ENCODE peak calls at places on chromosomes 1 and 21, in nine cellular contexts. One of them, this sample, is unnamed. For H3K4me1, the result is how much of the 10 kb centered on the place peaks cover.

GRCh38 chr1:226318471-226318870 is 9.5 kb upstream of the LIN9 start:
- DNase-seq in HAP-1: no peak
- DNase-seq in neural progenitor cell: no peak
- DNase-seq in heart right ventricle: no peak
- DNase-seq in PC-9: no peak
- DNase-seq in heart left ventricle: no peak
- DNase-seq in GM23248: no peak
- DNase-seq in gastrocnemius medialis: no peak
- DNase-seq in prostate gland: no peak
- DNase-seq in this sample: no peak

GRCh38 chr1:155012052-155012546 is 9.5 kb downstream of the ZBTB7B start:
- DNase-seq in HAP-1: peak
- DNase-seq in neural progenitor cell: peak
- DNase-seq in heart right ventricle: peak
- DNase-seq in PC-9: no peak
- DNase-seq in heart left ventricle: peak
- DNase-seq in GM23248: peak
- DNase-seq in gastrocnemius medialis: peak
- DNase-seq in prostate gland: peak
- DNase-seq in this sample: peak

GRCh38 chr1:160061376-160062100 is 8.4 kb downstream of the KCNJ10 start:
- DNase-seq in HAP-1: no peak
- DNase-seq in neural progenitor cell: no peak
- DNase-seq in heart right ventricle: no peak
- DNase-seq in PC-9: peak
- DNase-seq in heart left ventricle: no peak
- DNase-seq in GM23248: no peak
- DNase-seq in gastrocnemius medialis: no peak
- DNase-seq in prostate gland: no peak
- DNase-seq in this sample: no peak

GRCh38 chr1:15952317-15953258 is 23.3 kb downstream of the ZBTB17 start:
- DNase-seq in HAP-1: no peak
- DNase-seq in neural progenitor cell: peak
- DNase-seq in heart right ventricle: no peak
- DNase-seq in PC-9: peak
- DNase-seq in heart left ventricle: no peak
- DNase-seq in GM23248: peak
- DNase-seq in gastrocnemius medialis: no peak
- DNase-seq in prostate gland: no peak
- DNase-seq in this sample: peak

GRCh38 chr1:182507685-182508084 is 57.7 kb downstream of the RGSL1 start:
- DNase-seq in HAP-1: no peak
- DNase-seq in neural progenitor cell: no peak
- DNase-seq in heart right ventricle: no peak
- DNase-seq in PC-9: peak
- DNase-seq in heart left ventricle: peak
- DNase-seq in GM23248: no peak
- DNase-seq in gastrocnemius medialis: no peak
- DNase-seq in prostate gland: no peak
- DNase-seq in this sample: no peak

GRCh38 chr1:161196521-161197451 is 2.1 kb downstream of the ADAMTS4 start:
- DNase-seq in HAP-1: no peak
- DNase-seq in neural progenitor cell: peak
- DNase-seq in heart right ventricle: peak
- DNase-seq in PC-9: no peak
- DNase-seq in heart left ventricle: peak
- DNase-seq in GM23248: peak
- DNase-seq in gastrocnemius medialis: no peak
- DNase-seq in prostate gland: no peak
- DNase-seq in this sample: peak

GRCh38 chr1:172537366-172537765 is 4.4 kb downstream of the SUCO start:
- DNase-seq in HAP-1: no peak
- DNase-seq in neural progenitor cell: no peak
- DNase-seq in heart right ventricle: no peak
- DNase-seq in PC-9: no peak
- DNase-seq in heart left ventricle: no peak
- DNase-seq in GM23248: peak
- DNase-seq in gastrocnemius medialis: no peak
- DNase-seq in prostate gland: no peak
- DNase-seq in this sample: no peak

GRCh38 chr1:228341814-228342626 is 64.6 kb downstream of the TRIM11 start:
- DNase-seq in HAP-1: peak
- DNase-seq in neural progenitor cell: no peak
- DNase-seq in heart right ventricle: no peak
- DNase-seq in PC-9: no peak
- DNase-seq in heart left ventricle: peak
- DNase-seq in GM23248: no peak
- DNase-seq in gastrocnemius medialis: no peak
- DNase-seq in prostate gland: no peak
- DNase-seq in this sample: no peak

GRCh38 chr1:78673120-78673519 is 23.5 kb downstream of the IFI44 start:
- DNase-seq in HAP-1: peak
- DNase-seq in neural progenitor cell: peak
- DNase-seq in heart right ventricle: no peak
- DNase-seq in PC-9: no peak
- DNase-seq in heart left ventricle: no peak
- DNase-seq in GM23248: no peak
- DNase-seq in gastrocnemius medialis: no peak
- DNase-seq in prostate gland: no peak
- DNase-seq in this sample: no peak

GRCh38 chr1:39639333-39640130 is at the start of gene HEYL:
- DNase-seq in HAP-1: peak
- DNase-seq in neural progenitor cell: peak
- DNase-seq in heart right ventricle: peak
- DNase-seq in PC-9: peak
- DNase-seq in heart left ventricle: peak
- DNase-seq in GM23248: peak
- DNase-seq in gastrocnemius medialis: peak
- DNase-seq in prostate gland: no peak
- DNase-seq in this sample: no peak

GRCh38 chr1:117562581-117563491 is 43.0 kb upstream of the TENT5C start:
- DNase-seq in HAP-1: no peak
- DNase-seq in neural progenitor cell: no peak
- DNase-seq in heart right ventricle: no peak
- DNase-seq in PC-9: no peak
- DNase-seq in heart left ventricle: no peak
- DNase-seq in GM23248: no peak
- DNase-seq in gastrocnemius medialis: no peak
- DNase-seq in prostate gland: peak
- DNase-seq in this sample: no peak

GRCh38 chr1:85328713-85329376 is 52.4 kb upstream of the BCL10 start:
- DNase-seq in HAP-1: peak
- DNase-seq in neural progenitor cell: no peak
- DNase-seq in heart right ventricle: no peak
- DNase-seq in PC-9: peak
- DNase-seq in heart left ventricle: no peak
- DNase-seq in GM23248: peak
- DNase-seq in gastrocnemius medialis: no peak
- DNase-seq in prostate gland: no peak
- DNase-seq in this sample: peak

GRCh38 chr21:33971492-33972013 is 55.9 kb upstream of the ATP5PO start:
- DNase-seq in HAP-1: no peak
- DNase-seq in neural progenitor cell: peak
- DNase-seq in heart right ventricle: no peak
- DNase-seq in PC-9: no peak
- DNase-seq in heart left ventricle: no peak
- DNase-seq in GM23248: peak
- DNase-seq in gastrocnemius medialis: no peak
- DNase-seq in prostate gland: peak
- DNase-seq in this sample: no peak

GRCh38 chr21:33974513-33975468 is 59.2 kb upstream of the ATP5PO start:
- DNase-seq in HAP-1: no peak
- DNase-seq in neural progenitor cell: no peak
- DNase-seq in heart right ventricle: no peak
- DNase-seq in PC-9: no peak
- DNase-seq in heart left ventricle: no peak
- DNase-seq in GM23248: no peak
- DNase-seq in gastrocnemius medialis: no peak
- DNase-seq in prostate gland: no peak
- DNase-seq in this sample: no peak

GRCh38 chr21:33972539-33972938 is 56.9 kb upstream of the ATP5PO start:
- DNase-seq in HAP-1: no peak
- DNase-seq in neural progenitor cell: no peak
- DNase-seq in heart right ventricle: no peak
- DNase-seq in PC-9: no peak
- DNase-seq in heart left ventricle: no peak
- DNase-seq in GM23248: no peak
- DNase-seq in gastrocnemius medialis: no peak
- DNase-seq in prostate gland: no peak
- DNase-seq in this sample: no peak

GRCh38 chr21:33975548-33976081 is 60.0 kb upstream of the ATP5PO start:
- DNase-seq in HAP-1: no peak
- DNase-seq in neural progenitor cell: no peak
- DNase-seq in heart right ventricle: no peak
- DNase-seq in PC-9: peak
- DNase-seq in heart left ventricle: no peak
- DNase-seq in GM23248: peak
- DNase-seq in gastrocnemius medialis: no peak
- DNase-seq in prostate gland: no peak
- DNase-seq in this sample: peak

GRCh38 chr21:33973268-33973667 is 57.7 kb upstream of the ATP5PO start:
- DNase-seq in HAP-1: no peak
- DNase-seq in neural progenitor cell: no peak
- DNase-seq in heart right ventricle: no peak
- DNase-seq in PC-9: no peak
- DNase-seq in heart left ventricle: no peak
- DNase-seq in GM23248: no peak
- DNase-seq in gastrocnemius medialis: no peak
- DNase-seq in prostate gland: no peak
- DNase-seq in this sample: no peak
- H3K4me1 ChIP-seq in HAP-1: under half
- H3K4me1 ChIP-seq in neural progenitor cell: under half
- H3K4me1 ChIP-seq in heart right ventricle: under half
- H3K4me1 ChIP-seq in PC-9: under half
- H3K4me1 ChIP-seq in heart left ventricle: under half
- H3K4me1 ChIP-seq in GM23248: under half
- H3K4me1 ChIP-seq in gastrocnemius medialis: under half
- H3K4me1 ChIP-seq in prostate gland: under half
- H3K4me1 ChIP-seq in this sample: half or more

DNA sequence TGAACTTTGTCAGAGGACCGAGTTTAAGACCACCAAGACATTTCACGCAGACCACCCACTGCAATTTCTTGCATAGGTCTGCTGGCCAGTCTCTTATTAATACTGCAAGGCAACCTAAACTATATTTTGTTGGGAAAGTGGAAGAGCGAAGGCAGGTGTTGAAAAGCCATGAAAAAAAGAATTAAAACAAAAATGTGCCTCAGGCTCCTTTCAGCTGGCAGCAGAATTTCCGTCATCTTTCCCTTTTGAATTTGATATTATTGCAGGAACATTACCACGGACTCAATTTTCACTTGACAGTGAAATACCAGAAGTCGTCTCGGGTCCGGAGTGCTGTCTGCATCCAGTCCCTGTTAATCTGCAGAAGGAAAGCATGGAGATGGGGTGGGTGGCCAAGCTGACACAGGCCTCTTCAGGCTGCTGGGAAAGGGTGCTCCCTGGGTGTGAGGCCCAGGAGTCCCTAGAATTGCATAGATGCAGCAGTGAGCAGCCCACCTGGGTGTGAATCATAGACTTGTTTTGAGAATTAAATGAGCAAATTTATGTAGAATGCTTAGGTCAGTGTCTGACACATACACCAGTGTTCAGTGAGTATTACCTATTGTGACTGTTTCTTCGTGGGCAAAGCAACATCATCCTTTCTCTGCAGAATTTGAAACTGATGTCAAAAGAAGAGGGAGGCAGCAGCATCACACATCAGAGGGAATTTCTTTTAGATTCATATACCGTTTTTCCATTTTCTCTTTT is 150.7 kb downstream of the PBX1 start:
- DNase-seq in HAP-1: no peak
- DNase-seq in neural progenitor cell: no peak
- DNase-seq in heart right ventricle: no peak
- DNase-seq in PC-9: no peak
- DNase-seq in heart left ventricle: no peak
- DNase-seq in GM23248: peak
- DNase-seq in gastrocnemius medialis: no peak
- DNase-seq in prostate gland: no peak
- DNase-seq in this sample: no peak
- H3K4me1 ChIP-seq in HAP-1: under half
- H3K4me1 ChIP-seq in neural progenitor cell: half or more
- H3K4me1 ChIP-seq in heart right ventricle: half or more
- H3K4me1 ChIP-seq in PC-9: under half
- H3K4me1 ChIP-seq in heart left ventricle: under half
- H3K4me1 ChIP-seq in GM23248: half or more
- H3K4me1 ChIP-seq in gastrocnemius medialis: half or more
- H3K4me1 ChIP-seq in prostate gland: under half
- H3K4me1 ChIP-seq in this sample: under half

GRCh38 chr1:220892997-220893700 is 13.9 kb downstream of the HLX start:
- DNase-seq in HAP-1: no peak
- DNase-seq in neural progenitor cell: peak
- DNase-seq in heart right ventricle: no peak
- DNase-seq in PC-9: no peak
- DNase-seq in heart left ventricle: no peak
- DNase-seq in GM23248: no peak
- DNase-seq in gastrocnemius medialis: no peak
- DNase-seq in prostate gland: no peak
- DNase-seq in this sample: no peak

GRCh38 chr1:220893701-220894024 is 14.4 kb downstream of the HLX start:
- DNase-seq in HAP-1: no peak
- DNase-seq in neural progenitor cell: peak
- DNase-seq in heart right ventricle: no peak
- DNase-seq in PC-9: no peak
- DNase-seq in heart left ventricle: no peak
- DNase-seq in GM23248: peak
- DNase-seq in gastrocnemius medialis: no peak
- DNase-seq in prostate gland: no peak
- DNase-seq in this sample: no peak

GRCh38 chr1:220894924-220895256 is 15.6 kb downstream of the HLX start:
- DNase-seq in HAP-1: no peak
- DNase-seq in neural progenitor cell: peak
- DNase-seq in heart right ventricle: no peak
- DNase-seq in PC-9: no peak
- DNase-seq in heart left ventricle: no peak
- DNase-seq in GM23248: no peak
- DNase-seq in gastrocnemius medialis: no peak
- DNase-seq in prostate gland: no peak
- DNase-seq in this sample: no peak

GRCh38 chr1:220895412-220895946 is 16.2 kb downstream of the HLX start:
- DNase-seq in HAP-1: no peak
- DNase-seq in neural progenitor cell: peak
- DNase-seq in heart right ventricle: no peak
- DNase-seq in PC-9: no peak
- DNase-seq in heart left ventricle: no peak
- DNase-seq in GM23248: no peak
- DNase-seq in gastrocnemius medialis: no peak
- DNase-seq in prostate gland: no peak
- DNase-seq in this sample: no peak

GRCh38 chr1:220894025-220894923 is 15.0 kb downstream of the HLX start:
- DNase-seq in HAP-1: no peak
- DNase-seq in neural progenitor cell: peak
- DNase-seq in heart right ventricle: no peak
- DNase-seq in PC-9: no peak
- DNase-seq in heart left ventricle: no peak
- DNase-seq in GM23248: peak
- DNase-seq in gastrocnemius medialis: no peak
- DNase-seq in prostate gland: no peak
- DNase-seq in this sample: no peak
- H3K4me1 ChIP-seq in HAP-1: under half
- H3K4me1 ChIP-seq in neural progenitor cell: under half
- H3K4me1 ChIP-seq in heart right ventricle: under half
- H3K4me1 ChIP-seq in PC-9: under half
- H3K4me1 ChIP-seq in heart left ventricle: under half
- H3K4me1 ChIP-seq in GM23248: under half
- H3K4me1 ChIP-seq in gastrocnemius medialis: under half
- H3K4me1 ChIP-seq in prostate gland: under half
- H3K4me1 ChIP-seq in this sample: under half

GRCh38 chr1:111600886-111601386 is 18.7 kb upstream of the RAP1A start:
- DNase-seq in HAP-1: no peak
- DNase-seq in neural progenitor cell: no peak
- DNase-seq in heart right ventricle: no peak
- DNase-seq in PC-9: no peak
- DNase-seq in heart left ventricle: no peak
- DNase-seq in GM23248: no peak
- DNase-seq in gastrocnemius medialis: no peak
- DNase-seq in prostate gland: no peak
- DNase-seq in this sample: no peak
- H3K4me1 ChIP-seq in HAP-1: under half
- H3K4me1 ChIP-seq in neural progenitor cell: under half
- H3K4me1 ChIP-seq in heart right ventricle: under half
- H3K4me1 ChIP-seq in PC-9: under half
- H3K4me1 ChIP-seq in heart left ventricle: under half
- H3K4me1 ChIP-seq in GM23248: under half
- H3K4me1 ChIP-seq in gastrocnemius medialis: under half
- H3K4me1 ChIP-seq in prostate gland: under half
- H3K4me1 ChIP-seq in this sample: under half